ENCODE peak calls at places on chromosomes 4 and X, in eight cellular contexts. V is OCI-M1; K is stimulated activated CD8-positive, alpha-beta memory T cell treated with anti-CD3 and anti-CD28 coated beads, Interleukin-15, amount 100 ng/mL, for 1 hour; T is NAMALWA; P is activated T-helper 1 cell treated with Interleukin-2 at 50 U/mL for 16 hours; C is upper lobe of right lung; U is NCI-H2171 treated with DMSO at 0.1 percent for 48 hours; E is LoVo. Z is an unnamed sample.

GRCh38 chr4:1043658-1044468 is 32.4 kb downstream of the FGFRL1 start:
- DNase-seq in V (peak), K (no peak), T (no peak), P (no peak), C (peak), U (no peak), E (peak), Z (peak)

GRCh38 chrX:40440841-40441240 is 139.9 kb upstream of the ATP6AP2 start:
- DNase-seq in V (no peak), K (no peak), T (no peak), P (no peak), C (no peak), U (no peak), E (no peak), Z (no peak)

GRCh38 chr4:186554485-186554884 is 882 bp downstream of the MTNR1A start:
- DNase-seq in V (no peak), K (no peak), T (no peak), P (no peak), C (no peak), U (no peak), E (peak), Z (no peak)

GRCh38 chr4:40325406-40326019 is 9.6 kb upstream of the CHRNA9 start:
- DNase-seq in V (peak), K (no peak), T (peak), P (no peak), C (no peak), U (peak), E (peak), Z (no peak)

GRCh38 chr4:31929676-31930075 is 1209.5 kb downstream of the PCDH7 start:
- DNase-seq in V (no peak), K (no peak), T (no peak), P (no peak), C (no peak), U (no peak), E (no peak), Z (no peak)

GRCh38 chrX:100935767-100936166 is 7.0 kb upstream of the XKRX start:
- DNase-seq in V (no peak), K (no peak), T (no peak), P (no peak), C (no peak), U (no peak), E (no peak), Z (no peak)

GRCh38 chr4:8856835-8857590 is 14.6 kb downstream of the HMX1 start:
- DNase-seq in V (no peak), K (no peak), T (no peak), P (no peak), C (no peak), U (no peak), E (no peak), Z (no peak)

GRCh38 chrX:9905288-9905687 is 61.9 kb upstream of the CLDN34 start:
- DNase-seq in V (no peak), K (no peak), T (no peak), P (no peak), C (no peak), U (no peak), E (no peak), Z (no peak)

GRCh38 chrX:10008483-10009056 is 41.4 kb downstream of the CLDN34 start:
- DNase-seq in V (no peak), K (no peak), T (no peak), P (no peak), C (no peak), U (no peak), E (no peak), Z (no peak)

GRCh38 chr4:167989815-167990214 is 102.5 kb upstream of the ANXA10 start:
- DNase-seq in V (peak), K (no peak), T (no peak), P (no peak), C (no peak), U (no peak), E (no peak), Z (no peak)

GRCh38 chrX:15274946-15275345 is 5.1 kb upstream of the ASB9 start:
- DNase-seq in V (no peak), K (no peak), T (no peak), P (no peak), C (no peak), U (no peak), E (no peak), Z (no peak)

GRCh38 chrX:155577682-155578081 is 35.1 kb downstream of the TMLHE start:
- DNase-seq in V (peak), K (no peak), T (peak), P (no peak), C (no peak), U (no peak), E (no peak), Z (no peak)

GRCh38 chr4:24595662-24596061 is 11.3 kb upstream of the DHX15 start:
- DNase-seq in V (no peak), K (no peak), T (no peak), P (no peak), C (no peak), U (no peak), E (peak), Z (no peak)

GRCh38 chr4:123599920-123600394 is 203.4 kb downstream of the SPRY1 start:
- DNase-seq in V (peak), K (peak), T (peak), P (peak), C (peak), U (peak), E (peak), Z (no peak)

GRCh38 chr4:140684314-140684713 is 71.9 kb downstream of the TBC1D9 start:
- DNase-seq in V (no peak), K (no peak), T (no peak), P (no peak), C (no peak), U (no peak), E (no peak), Z (no peak)

GRCh38 chr4:26884486-26884988 is 23.9 kb downstream of the STIM2 start:
- DNase-seq in V (no peak), K (no peak), T (peak), P (no peak), C (no peak), U (no peak), E (no peak), Z (no peak)

GRCh38 chr4:26594371-26594770 is 10.5 kb downstream of the TBC1D19 start:
- DNase-seq in V (no peak), K (no peak), T (no peak), P (no peak), C (no peak), U (no peak), E (no peak), Z (no peak)

GRCh38 chrX:40402771-40403533 is 177.8 kb upstream of the ATP6AP2 start:
- DNase-seq in V (no peak), K (no peak), T (no peak), P (no peak), C (no peak), U (no peak), E (no peak), Z (peak)